ENCODE peak calls at places on chromosomes 5 and 9, in ten cellular contexts. K, M, Y, J, H, Z, N, G, P and C are unnamed samples.

GRCh38 chr9:36961568-36962360 is 72.3 kb downstream of the PAX5 start:
- DNase-seq in K (no peak), M (no peak), Y (no peak), J (peak; percentile 16), H (no peak), Z (no peak), N (no peak), G (no peak), P (peak; percentile 2), C (no peak)

GRCh38 chr5:77935516-77936364 is 159.6 kb upstream of the TBCA start:
- DNase-seq in K (no peak), M (no peak), Y (no peak), J (no peak), H (no peak), Z (no peak), N (no peak), G (no peak), P (peak; percentile 27), C (no peak)

GRCh38 chr9:13707635-13708410 is 428.3 kb upstream of the MPDZ start:
- DNase-seq in K (no peak), M (no peak), Y (no peak), J (no peak), H (no peak), Z (no peak), N (no peak), G (no peak), P (peak; percentile 39), C (no peak)

GRCh38 chr9:116157436-116158138 is 4.0 kb downstream of the PAPPA start:
- DNase-seq in K (peak; percentile 58), M (no peak), Y (no peak), J (peak; percentile 59), H (no peak), Z (no peak), N (no peak), G (no peak), P (peak; percentile 56), C (no peak)

GRCh38 chr5:73709536-73710129 is 83.6 kb downstream of the ARHGEF28 start:
- DNase-seq in K (no peak), M (no peak), Y (no peak), J (no peak), H (no peak), Z (no peak), N (no peak), G (no peak), P (no peak), C (no peak)

GRCh38 chr5:40626834-40627233 is 52.9 kb upstream of the PTGER4 start:
- DNase-seq in K (no peak), M (no peak), Y (no peak), J (no peak), H (no peak), Z (no peak), N (no peak), G (no peak), P (no peak), C (no peak)

GRCh38 chr9:136107155-136107952 is 11.3 kb downstream of the TMEM250 start:
- DNase-seq in K (no peak), M (peak; percentile 72), Y (peak; percentile 91), J (peak; percentile 66), H (no peak), Z (no peak), N (no peak), G (no peak), P (no peak), C (no peak)

GRCh38 chr9:86724528-86724927 is 222.8 kb downstream of the GAS1 start:
- DNase-seq in K (no peak), M (no peak), Y (no peak), J (no peak), H (no peak), Z (no peak), N (no peak), G (no peak), P (no peak), C (no peak)

GRCh38 chr9:112119225-112120045 is 55.7 kb downstream of the SUSD1 start:
- DNase-seq in K (no peak), M (no peak), Y (no peak), J (no peak), H (no peak), Z (peak; percentile 84), N (no peak), G (no peak), P (peak; percentile 3), C (no peak)

GRCh38 chr5:10138385-10139057 is 111.2 kb downstream of the ATPSCKMT start:
- DNase-seq in K (no peak), M (no peak), Y (no peak), J (no peak), H (no peak), Z (no peak), N (no peak), G (no peak), P (peak; percentile 5), C (no peak)

GRCh38 chr9:87675466-87675865 is 50.5 kb upstream of the CTSL start:
- DNase-seq in K (no peak), M (no peak), Y (no peak), J (no peak), H (no peak), Z (peak; percentile 52), N (no peak), G (no peak), P (no peak), C (no peak)

GRCh38 chr5:115611873-115612272 is 9.6 kb upstream of the TICAM2 start:
- DNase-seq in K (no peak), M (no peak), Y (no peak), J (no peak), H (no peak), Z (no peak), N (no peak), G (no peak), P (no peak), C (no peak)
- H3K36me3 ChIP-seq in K (peaks cover 3% of the 10 kb centered on the region), M (peaks cover 44% of the 10 kb centered on the region), Y (no peaks in the 10 kb centered on the region), J (peaks cover 6% of the 10 kb centered on the region), H (no peaks in the 10 kb centered on the region), Z (peaks cover 11% of the 10 kb centered on the region), N (peaks cover 58% of the 10 kb centered on the region), G (peaks cover 4% of the 10 kb centered on the region), P (no peaks in the 10 kb centered on the region), C (peaks cover 64% of the 10 kb centered on the region)

DNA sequence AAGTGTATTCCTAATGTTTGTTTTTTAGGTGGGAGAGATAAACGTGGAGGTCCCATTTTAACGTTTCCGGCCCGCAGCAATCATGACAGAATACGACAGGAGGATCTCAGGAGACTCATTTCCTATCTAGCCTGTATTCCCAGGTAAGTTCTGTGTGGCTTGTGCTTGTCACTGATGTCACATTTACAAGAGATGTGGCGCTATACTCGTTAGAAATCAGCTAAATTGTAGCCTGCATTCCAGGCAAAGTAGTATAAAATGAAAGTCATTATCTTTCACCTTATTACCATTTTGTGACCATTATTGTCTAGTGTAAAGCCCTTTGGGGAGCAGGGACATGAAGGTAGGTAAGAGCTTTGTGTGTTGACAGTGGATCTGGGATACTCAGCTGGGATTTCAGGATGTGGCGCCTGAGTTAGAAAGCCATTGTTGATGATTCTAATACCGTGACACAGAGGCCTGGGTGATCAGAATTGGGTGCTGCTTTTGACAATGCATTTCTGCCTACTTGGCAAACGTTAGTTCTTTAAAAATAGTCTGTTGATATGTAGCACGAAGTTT is 137.2 kb downstream of the TRIO start:
- DNase-seq in K (no peak), M (no peak), Y (no peak), J (no peak), H (no peak), Z (no peak), N (no peak), G (no peak), P (no peak), C (no peak)
- TF ChIP-seq CTCF in K (no peak), M (no peak), Y (no peak), J (no peak), H (no peak), Z (no peak), N (no peak), G (no peak), P (no peak), C (no peak)

GRCh38 chr9:124894741-124895170 is 32.8 kb downstream of the ARPC5L start:
- DNase-seq in K (no peak), M (no peak), Y (no peak), J (peak; percentile 77), H (no peak), Z (no peak), N (no peak), G (no peak), P (peak; percentile 61), C (no peak)

GRCh38 chr9:124894035-124894740 is 32.3 kb downstream of the ARPC5L start:
- DNase-seq in K (no peak), M (no peak), Y (no peak), J (peak; percentile 24), H (no peak), Z (no peak), N (no peak), G (no peak), P (no peak), C (no peak)

GRCh38 chr9:124899845-124900244 is 37.9 kb downstream of the ARPC5L start:
- DNase-seq in K (no peak), M (no peak), Y (no peak), J (no peak), H (no peak), Z (no peak), N (no peak), G (no peak), P (no peak), C (no peak)

GRCh38 chr9:124897570-124898460 is 35.9 kb downstream of the ARPC5L start:
- DNase-seq in K (no peak), M (no peak), Y (no peak), J (no peak), H (no peak), Z (no peak), N (no peak), G (no peak), P (no peak), C (no peak)
- H3K36me3 ChIP-seq in K (peaks cover 5% of the 10 kb centered on the region), M (peaks cover 79% of the 10 kb centered on the region), Y (no peaks in the 10 kb centered on the region), J (no peaks in the 10 kb centered on the region), H (no peaks in the 10 kb centered on the region), Z (peaks cover 40% of the 10 kb centered on the region), N (peaks cover 78% of the 10 kb centered on the region), G (peaks cover 6% of the 10 kb centered on the region), P (peaks cover 9% of the 10 kb centered on the region), C (peaks cover 16% of the 10 kb centered on the region)

GRCh38 chr5:133405275-133406034 is 206.9 kb downstream of the FSTL4 start:
- DNase-seq in K (no peak), M (no peak), Y (no peak), J (no peak), H (no peak), Z (no peak), N (no peak), G (no peak), P (no peak), C (no peak)

GRCh38 chr5:133402781-133403180 is 209.6 kb downstream of the FSTL4 start:
- DNase-seq in K (no peak), M (no peak), Y (no peak), J (no peak), H (no peak), Z (no peak), N (no peak), G (no peak), P (no peak), C (no peak)

GRCh38 chr5:133406208-133406607 is 206.1 kb downstream of the FSTL4 start:
- DNase-seq in K (no peak), M (no peak), Y (no peak), J (no peak), H (no peak), Z (no peak), N (no peak), G (no peak), P (no peak), C (no peak)

GRCh38 chr5:133403741-133404364 is 208.5 kb downstream of the FSTL4 start:
- DNase-seq in K (no peak), M (no peak), Y (no peak), J (no peak), H (no peak), Z (no peak), N (no peak), G (no peak), P (no peak), C (no peak)

GRCh38 chr5:133404724-133405123 is 207.6 kb downstream of the FSTL4 start:
- DNase-seq in K (no peak), M (no peak), Y (no peak), J (peak; percentile 61), H (no peak), Z (no peak), N (no peak), G (no peak), P (no peak), C (no peak)
- TF ChIP-seq CTCF in K (no peak), M (no peak), Y (no peak), J (peak; percentile 53), H (no peak), Z (no peak), N (no peak), G (peak; percentile 52), P (no peak), C (no peak)